ENCODE peak calls at places on chromosomes 1 and 21, in nine cellular contexts. One of them, this sample, is unnamed.

GRCh38 chr1:163163861-163164582 is 38.7 kb downstream of the RGS5 start:
- DNase-seq in brain microvascular endothelial cell: peak; percentile 45
- DNase-seq in fibroblast of the conjunctiva: no peak
- DNase-seq in neural progenitor cell: no peak
- DNase-seq in thoracic aorta: no peak
- DNase-seq in T-cell: no peak
- DNase-seq in bronchial epithelial cell: no peak
- DNase-seq in NCI-H2029: no peak
- DNase-seq in SHP77: no peak
- DNase-seq in this sample: no peak

GRCh38 chr1:156556354-156556753 is 16.0 kb downstream of the IQGAP3 start:
- DNase-seq in brain microvascular endothelial cell: no peak
- DNase-seq in SHP77: peak; percentile 13
- DNase-seq in NCI-H2029: no peak
- DNase-seq in thoracic aorta: no peak
- DNase-seq in fibroblast of the conjunctiva: no peak
- DNase-seq in T-cell: no peak
- DNase-seq in bronchial epithelial cell: no peak
- DNase-seq in neural progenitor cell: no peak
- DNase-seq in this sample: no peak

GRCh38 chr21:26409735-26410134 is 163.4 kb downstream of the CYYR1 start:
- DNase-seq in T-cell: no peak
- DNase-seq in NCI-H2029: no peak
- DNase-seq in bronchial epithelial cell: no peak
- DNase-seq in fibroblast of the conjunctiva: no peak
- DNase-seq in SHP77: no peak
- DNase-seq in brain microvascular endothelial cell: no peak
- DNase-seq in neural progenitor cell: no peak
- DNase-seq in thoracic aorta: no peak
- DNase-seq in this sample: no peak

GRCh38 chr1:11977625-11978024 is 2.6 kb upstream of the MFN2 start:
- DNase-seq in bronchial epithelial cell: no peak
- DNase-seq in T-cell: no peak
- DNase-seq in thoracic aorta: no peak
- DNase-seq in fibroblast of the conjunctiva: peak; percentile 51
- DNase-seq in SHP77: no peak
- DNase-seq in brain microvascular endothelial cell: no peak
- DNase-seq in neural progenitor cell: no peak
- DNase-seq in NCI-H2029: no peak
- DNase-seq in this sample: no peak

GRCh38 chr1:162191396-162192322 is 122.2 kb downstream of the NOS1AP start:
- DNase-seq in bronchial epithelial cell: peak; percentile 15
- DNase-seq in SHP77: no peak
- DNase-seq in thoracic aorta: no peak
- DNase-seq in fibroblast of the conjunctiva: no peak
- DNase-seq in NCI-H2029: peak; percentile 42
- DNase-seq in neural progenitor cell: no peak
- DNase-seq in T-cell: no peak
- DNase-seq in brain microvascular endothelial cell: no peak
- DNase-seq in this sample: no peak

GRCh38 chr1:214899908-214900470 is 182.5 kb upstream of the KCNK2 start:
- DNase-seq in T-cell: no peak
- DNase-seq in thoracic aorta: no peak
- DNase-seq in SHP77: no peak
- DNase-seq in brain microvascular endothelial cell: peak; percentile 48
- DNase-seq in neural progenitor cell: peak; percentile 49
- DNase-seq in fibroblast of the conjunctiva: no peak
- DNase-seq in NCI-H2029: no peak
- DNase-seq in bronchial epithelial cell: no peak
- DNase-seq in this sample: no peak

GRCh38 chr1:154213274-154213673 is 7.1 kb upstream of the CFAP141 start:
- DNase-seq in brain microvascular endothelial cell: peak; percentile 49
- DNase-seq in neural progenitor cell: no peak
- DNase-seq in fibroblast of the conjunctiva: no peak
- DNase-seq in T-cell: no peak
- DNase-seq in NCI-H2029: no peak
- DNase-seq in SHP77: no peak
- DNase-seq in thoracic aorta: no peak
- DNase-seq in bronchial epithelial cell: peak; percentile 87
- DNase-seq in this sample: peak; percentile 60

GRCh38 chr1:233367057-233367759 is 39.7 kb downstream of the MAP3K21 start:
- DNase-seq in SHP77: no peak
- DNase-seq in T-cell: no peak
- DNase-seq in fibroblast of the conjunctiva: no peak
- DNase-seq in brain microvascular endothelial cell: no peak
- DNase-seq in neural progenitor cell: no peak
- DNase-seq in NCI-H2029: no peak
- DNase-seq in thoracic aorta: no peak
- DNase-seq in bronchial epithelial cell: no peak
- DNase-seq in this sample: peak; percentile 1

GRCh38 chr1:24963099-24963872 is 33.2 kb upstream of the RUNX3 start:
- DNase-seq in brain microvascular endothelial cell: no peak
- DNase-seq in thoracic aorta: no peak
- DNase-seq in fibroblast of the conjunctiva: no peak
- DNase-seq in T-cell: peak; percentile 26
- DNase-seq in NCI-H2029: no peak
- DNase-seq in neural progenitor cell: no peak
- DNase-seq in bronchial epithelial cell: no peak
- DNase-seq in SHP77: no peak
- DNase-seq in this sample: no peak

This sample was measured in RWPE1.